ENCODE peak calls at places on chromosomes 6 and 20, in six cellular contexts. B, Y, O, M, K and J are unnamed samples.

GRCh38 chr6:32483968-32484613 is 44.4 kb downstream of the HLA-DRA start:
- DNase-seq in M (no peak), K (no peak), O (no peak), Y (no peak), B (no peak), J (no peak)

GRCh38 chr20:46438156-46438750 is 31.8 kb upstream of the ELMO2 start:
- DNase-seq in K (no peak), Y (no peak), O (peak), M (peak), B (peak), J (no peak)

GRCh38 chr20:59646487-59646886 is 42.1 kb downstream of the PHACTR3 start:
- DNase-seq in K (no peak), O (no peak), M (no peak), B (no peak), Y (peak), J (no peak)

GRCh38 chr6:107082045-107082444 is 33.3 kb downstream of the BEND3 start:
- DNase-seq in Y (peak), K (no peak), O (no peak), M (no peak), B (peak), J (no peak)

GRCh38 chr20:35446356-35447078 is 8.5 kb upstream of the GDF5 start:
- DNase-seq in K (no peak), B (no peak), O (no peak), M (no peak), Y (no peak), J (no peak)

GRCh38 chr6:139187489-139187888 is 52.6 kb downstream of the HECA start:
- DNase-seq in K (no peak), B (no peak), Y (no peak), O (no peak), M (no peak), J (no peak)

GRCh38 chr20:50379049-50379990 is 130.9 kb upstream of the PTPN1 start:
- DNase-seq in O (peak), K (no peak), M (no peak), B (peak), Y (no peak), J (peak)

GRCh38 chr6:28580484-28580883 is 54.8 kb downstream of the GPX5 start:
- DNase-seq in O (peak), B (no peak), Y (no peak), K (no peak), M (no peak), J (no peak)

GRCh38 chr6:163984446-163984936 is 570.0 kb downstream of the QKI start:
- DNase-seq in O (no peak), K (no peak), M (no peak), Y (no peak), B (peak), J (no peak)

GRCh38 chr6:62285612-62286469 is at the start of gene KHDRBS2:
- DNase-seq in O (peak), K (peak), Y (peak), M (peak), B (no peak), J (peak)

GRCh38 chr20:60403105-60403741 is 445.0 kb downstream of the CDH26 start:
- DNase-seq in K (no peak), M (no peak), O (no peak), Y (peak), B (no peak), J (no peak)

GRCh38 chr6:107473660-107474059 is 14.3 kb upstream of the PDSS2 start:
- DNase-seq in K (no peak), Y (peak), B (no peak), O (peak), M (no peak), J (no peak)

GRCh38 chr6:67683960-67684359 is 951.1 kb upstream of the ADGRB3 start:
- DNase-seq in K (no peak), Y (peak), M (no peak), B (peak), O (peak), J (no peak)

GRCh38 chr6:6588924-6589696 is 590 bp downstream of the LY86 start:
- DNase-seq in B (no peak), M (no peak), K (no peak), O (no peak), Y (no peak), J (no peak)

GRCh38 chr6:156840136-156840535 is 63.0 kb downstream of the ARID1B start:
- DNase-seq in M (no peak), Y (no peak), K (no peak), O (peak), B (peak), J (no peak)

GRCh38 chr6:28336284-28337024 is 506 bp upstream of the ZSCAN31 start:
- DNase-seq in K (peak), O (peak), Y (no peak), B (peak), M (peak), J (no peak)

GRCh38 chr6:20952605-20953004 is 418.3 kb downstream of the CDKAL1 start:
- DNase-seq in Y (peak), K (no peak), M (no peak), B (peak), O (peak), J (peak)

GRCh38 chr6:148293181-148293995 is 49.2 kb upstream of the SASH1 start:
- DNase-seq in M (no peak), B (no peak), K (no peak), Y (no peak), O (no peak), J (no peak)

GRCh38 chr20:36544134-36545018 is 3.1 kb downstream of the MYL9 start:
- DNase-seq in K (no peak), O (peak), B (peak), M (no peak), Y (no peak), J (no peak)

GRCh38 chr6:115910147-115910546 is 150.5 kb downstream of the FRK start:
- DNase-seq in M (no peak), B (no peak), Y (no peak), K (no peak), O (no peak), J (no peak)